ENCODE peak calls at places on chromosomes 2 and 18, in nine cellular contexts. S is ovary, E is transverse colon, F is right atrium auricular region, X is mammary epithelial cell, R is IMR-90, N is cardiac muscle cell, J is BE2C, T is heart right ventricle. P is an unnamed sample.
A peak's percentile ranks its signal among the peaks of the same experiment; 100 is the strongest.

GRCh38 chr2:188979730-188980123 is 5.6 kb downstream of the COL3A1 start:
- DNase-seq in J (no peak), S (no peak), F (no peak), X (no peak), N (no peak), R (no peak), E (no peak), T (no peak), P (no peak)

GRCh38 chr2:27705851-27706622 is 42.3 kb downstream of the SLC4A1AP start:
- DNase-seq in R (peak; percentile 99), T (peak; percentile 70), S (peak; percentile 65), N (no peak), E (peak; percentile 63), F (peak; percentile 90), J (no peak), X (peak; percentile 99), P (peak; percentile 96)

GRCh38 chr2:138503652-138504051 is 2.1 kb downstream of the SPOPL start:
- DNase-seq in E (no peak), S (no peak), J (no peak), R (no peak), N (no peak), F (no peak), X (no peak), T (no peak), P (no peak)

GRCh38 chr2:181953773-181954537 is 31.7 kb upstream of the PPP1R1C start:
- DNase-seq in T (peak; percentile 57), X (peak; percentile 28), F (peak; percentile 68), R (peak; percentile 62), S (peak; percentile 26), E (peak; percentile 75), J (peak; percentile 40), N (peak; percentile 91), P (peak; percentile 47)

GRCh38 chr2:84487298-84487996 is 28.4 kb upstream of the SUCLG1 start:
- DNase-seq in N (no peak), F (no peak), E (no peak), S (no peak), J (no peak), T (no peak), R (peak; percentile 56), X (no peak), P (no peak)

GRCh38 chr18:3652380-3653262 is 202.6 kb downstream of the TGIF1 start:
- DNase-seq in N (peak; percentile 77), T (peak; percentile 58), R (peak; percentile 99), S (peak; percentile 45), J (peak; percentile 68), E (peak; percentile 70), F (peak; percentile 88), X (peak; percentile 100), P (peak; percentile 94)

GRCh38 chr2:230422149-230422548 is 6.1 kb downstream of the SP100 start:
- DNase-seq in R (no peak), N (no peak), S (no peak), X (no peak), J (no peak), T (no peak), F (no peak), E (no peak), P (no peak)

GRCh38 chr2:96962567-96963203 is 23.7 kb downstream of the FAM178B start:
- DNase-seq in J (no peak), N (no peak), T (no peak), R (no peak), X (no peak), E (peak; percentile 32), S (no peak), F (no peak), P (no peak)

GRCh38 chr18:42131940-42132244 is 176.9 kb downstream of the PIK3C3 start:
- DNase-seq in R (no peak), J (no peak), S (no peak), X (no peak), T (no peak), N (no peak), E (no peak), F (no peak), P (no peak)

DNA sequence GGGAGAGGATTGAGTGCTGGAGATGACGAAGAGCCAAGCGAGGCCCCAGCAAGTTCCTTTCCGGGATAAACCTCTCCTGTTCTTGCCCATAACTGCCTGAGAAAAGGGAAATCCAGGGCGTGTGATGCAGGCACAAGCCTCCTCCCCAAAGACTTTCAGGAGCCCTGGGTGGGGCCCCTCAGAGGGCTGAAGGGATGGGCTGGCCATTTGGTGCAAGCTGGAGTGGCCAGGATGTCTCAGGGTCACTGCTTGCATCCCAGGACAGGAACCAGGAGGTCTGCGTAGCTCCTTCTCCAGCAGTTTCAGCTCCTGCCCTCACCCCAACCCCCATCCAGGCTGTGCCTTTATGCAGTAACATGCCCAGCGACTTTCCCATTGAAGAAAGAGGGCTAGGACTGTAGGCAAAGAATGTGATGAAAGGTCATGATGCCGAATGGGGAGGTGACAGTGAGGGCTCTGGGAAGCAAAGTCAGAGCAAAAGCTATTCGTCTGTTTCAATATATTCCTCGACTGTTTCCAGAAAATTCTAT is 80.2 kb downstream of the PXDN start:
- DNase-seq in J (no peak), S (no peak), N (peak; percentile 10), R (no peak), X (no peak), T (no peak), E (no peak), F (peak; percentile 47), P (no peak)
- H3K36me3 ChIP-seq in J (no peaks in the 10 kb centered on the region), S (no peaks in the 10 kb centered on the region), N (peaks cover 39% of the 10 kb centered on the region), R (peaks cover 67% of the 10 kb centered on the region), X (peaks cover 5% of the 10 kb centered on the region), T (peaks cover 89% of the 10 kb centered on the region), E (no peaks in the 10 kb centered on the region), F (peaks cover 38% of the 10 kb centered on the region), P (peaks cover 98% of the 10 kb centered on the region)

DNA sequence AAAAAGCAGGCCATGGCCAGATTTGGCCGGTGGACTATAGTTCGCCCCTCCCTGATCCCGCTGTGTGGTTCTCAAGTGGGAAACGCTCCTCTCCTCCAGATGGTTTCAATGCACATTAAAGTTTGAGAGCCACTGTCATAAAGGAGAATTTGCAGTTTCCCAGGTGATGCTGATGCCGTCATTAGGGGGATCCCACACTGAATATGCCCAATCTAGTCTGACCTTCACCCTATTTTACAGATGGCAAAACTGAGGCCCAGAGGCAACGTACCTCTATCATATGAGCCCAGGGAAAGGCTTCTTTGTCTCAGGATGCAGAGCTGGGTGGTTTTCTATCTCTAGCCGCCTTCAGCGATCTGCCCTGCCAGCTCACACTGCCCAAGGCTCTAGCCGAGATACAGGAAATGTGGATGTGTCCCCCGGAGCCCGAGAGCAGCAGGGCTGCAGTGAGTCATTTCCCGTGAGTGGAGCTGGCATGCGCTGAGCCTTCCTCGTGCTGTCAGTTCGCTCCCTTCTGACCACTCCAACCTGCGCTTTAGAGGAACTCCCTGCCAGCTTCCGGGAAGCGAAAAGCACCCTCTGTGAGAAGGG is 116.2 kb downstream of the SMAD7 start:
- DNase-seq in J (peak; percentile 40), E (peak; percentile 69), T (peak; percentile 67), F (peak; percentile 93), S (no peak), X (peak; percentile 94), N (no peak), R (peak; percentile 96), P (peak; percentile 98)
- H3K36me3 ChIP-seq in J (no peaks in the 10 kb centered on the region), E (no peaks in the 10 kb centered on the region), T (no peaks in the 10 kb centered on the region), F (no peaks in the 10 kb centered on the region), S (no peaks in the 10 kb centered on the region), X (no peaks in the 10 kb centered on the region), N (no peaks in the 10 kb centered on the region), R (peaks cover 2% of the 10 kb centered on the region), P (no peaks in the 10 kb centered on the region)

GRCh38 chr2:197480165-197481036 is 19.2 kb downstream of the HSPD1 start:
- DNase-seq in E (no peak), T (no peak), S (no peak), X (no peak), J (no peak), F (no peak), R (no peak), N (no peak), P (no peak)
- H3K36me3 ChIP-seq in E (no peaks in the 10 kb centered on the region), T (peaks cover 82% of the 10 kb centered on the region), S (no peaks in the 10 kb centered on the region), X (peaks cover 19% of the 10 kb centered on the region), J (peaks cover 8% of the 10 kb centered on the region), F (peaks cover 30% of the 10 kb centered on the region), R (peaks cover 35% of the 10 kb centered on the region), N (peaks cover 7% of the 10 kb centered on the region), P (peaks cover 20% of the 10 kb centered on the region)

DNA sequence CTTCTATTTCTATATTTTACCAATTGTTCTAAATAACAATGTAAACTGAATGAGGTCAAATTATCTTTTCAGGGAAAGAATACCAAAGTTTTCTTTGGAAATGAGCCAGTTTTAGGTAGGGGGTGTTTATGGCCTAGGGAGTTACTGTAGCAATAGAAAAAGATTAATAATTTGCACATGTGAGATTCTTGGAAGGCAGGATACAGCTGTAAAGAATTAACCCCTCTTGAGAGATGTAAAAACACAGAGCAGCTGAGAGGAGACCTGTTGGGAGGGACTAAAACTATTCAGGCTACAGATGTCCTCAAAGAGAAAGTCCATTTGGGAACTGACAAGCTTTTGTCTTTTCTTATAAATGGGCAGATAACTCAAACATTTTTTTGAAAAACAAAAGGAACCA is 182.2 kb downstream of the FIGN start:
- DNase-seq in T (no peak), J (no peak), R (no peak), F (no peak), X (no peak), E (no peak), S (no peak), N (no peak), P (no peak)
- H3K36me3 ChIP-seq in T (no peaks in the 10 kb centered on the region), J (no peaks in the 10 kb centered on the region), R (no peaks in the 10 kb centered on the region), F (no peaks in the 10 kb centered on the region), X (no peaks in the 10 kb centered on the region), E (no peaks in the 10 kb centered on the region), S (no peaks in the 10 kb centered on the region), N (no peaks in the 10 kb centered on the region), P (no peaks in the 10 kb centered on the region)

P was measured in MG63.